ENCODE peak calls at places on chromosomes 6 and 20, in nine cellular contexts. One of them, this sample, is unnamed.
A peak's percentile ranks its signal among the peaks of the same experiment; 100 is the strongest.

GRCh38 chr6:20126102-20126752 is 86.0 kb downstream of the MBOAT1 start:
- DNase-seq in AG04449: no peak
- DNase-seq in SK-MEL-5: no peak
- DNase-seq in stromal cell of bone marrow: no peak
- DNase-seq in activated T-helper 1 cell treated with anti-CD3 and anti-CD28 coated beads, Interleukin-12 subunit alpha, Interleukin-12 subunit beta, Interleukin-2, Interleukin-4 antibody, amounts not matched to agents 30 ng/mL and 10 ng/mL and 1 ng/mL, durations not matched to agents 14 hours and 24 hours and 36 hours: no peak
- DNase-seq in anterior cingulate cortex: no peak
- DNase-seq in WERI-Rb-1: no peak
- DNase-seq in activated CD4-positive, CD25-positive, alpha-beta regulatory T cell: no peak
- DNase-seq in neural crest cell: no peak
- DNase-seq in this sample: no peak

GRCh38 chr6:118893095-118893881 is 664 bp upstream of the ASF1A start:
- DNase-seq in neural crest cell: no peak
- DNase-seq in activated CD4-positive, CD25-positive, alpha-beta regulatory T cell: peak; percentile 32
- DNase-seq in activated T-helper 1 cell treated with anti-CD3 and anti-CD28 coated beads, Interleukin-12 subunit alpha, Interleukin-12 subunit beta, Interleukin-2, Interleukin-4 antibody, amounts not matched to agents 30 ng/mL and 10 ng/mL and 1 ng/mL, durations not matched to agents 14 hours and 24 hours and 36 hours: no peak
- DNase-seq in WERI-Rb-1: no peak
- DNase-seq in anterior cingulate cortex: no peak
- DNase-seq in stromal cell of bone marrow: peak; percentile 48
- DNase-seq in SK-MEL-5: peak; percentile 51
- DNase-seq in AG04449: no peak
- DNase-seq in this sample: peak; percentile 46

GRCh38 chr6:131854803-131855202 is 47.0 kb downstream of the ENPP1 start:
- DNase-seq in stromal cell of bone marrow: no peak
- DNase-seq in anterior cingulate cortex: no peak
- DNase-seq in activated T-helper 1 cell treated with anti-CD3 and anti-CD28 coated beads, Interleukin-12 subunit alpha, Interleukin-12 subunit beta, Interleukin-2, Interleukin-4 antibody, amounts not matched to agents 30 ng/mL and 10 ng/mL and 1 ng/mL, durations not matched to agents 14 hours and 24 hours and 36 hours: no peak
- DNase-seq in activated CD4-positive, CD25-positive, alpha-beta regulatory T cell: no peak
- DNase-seq in AG04449: no peak
- DNase-seq in WERI-Rb-1: no peak
- DNase-seq in neural crest cell: no peak
- DNase-seq in SK-MEL-5: no peak
- DNase-seq in this sample: no peak

GRCh38 chr20:33791021-33791420 is 20.1 kb upstream of the CHMP4B start:
- DNase-seq in anterior cingulate cortex: no peak
- DNase-seq in SK-MEL-5: no peak
- DNase-seq in stromal cell of bone marrow: no peak
- DNase-seq in AG04449: no peak
- DNase-seq in neural crest cell: no peak
- DNase-seq in activated CD4-positive, CD25-positive, alpha-beta regulatory T cell: no peak
- DNase-seq in WERI-Rb-1: no peak
- DNase-seq in activated T-helper 1 cell treated with anti-CD3 and anti-CD28 coated beads, Interleukin-12 subunit alpha, Interleukin-12 subunit beta, Interleukin-2, Interleukin-4 antibody, amounts not matched to agents 30 ng/mL and 10 ng/mL and 1 ng/mL, durations not matched to agents 14 hours and 24 hours and 36 hours: no peak
- DNase-seq in this sample: no peak

GRCh38 chr6:158856261-158856660 is 37.1 kb upstream of the EZR start:
- DNase-seq in SK-MEL-5: no peak
- DNase-seq in anterior cingulate cortex: no peak
- DNase-seq in AG04449: no peak
- DNase-seq in WERI-Rb-1: no peak
- DNase-seq in activated T-helper 1 cell treated with anti-CD3 and anti-CD28 coated beads, Interleukin-12 subunit alpha, Interleukin-12 subunit beta, Interleukin-2, Interleukin-4 antibody, amounts not matched to agents 30 ng/mL and 10 ng/mL and 1 ng/mL, durations not matched to agents 14 hours and 24 hours and 36 hours: no peak
- DNase-seq in activated CD4-positive, CD25-positive, alpha-beta regulatory T cell: no peak
- DNase-seq in stromal cell of bone marrow: no peak
- DNase-seq in neural crest cell: no peak
- DNase-seq in this sample: no peak

GRCh38 chr6:2865270-2866182 is 23.9 kb upstream of the SERPINB1 start:
- DNase-seq in anterior cingulate cortex: no peak
- DNase-seq in WERI-Rb-1: no peak
- DNase-seq in neural crest cell: no peak
- DNase-seq in activated T-helper 1 cell treated with anti-CD3 and anti-CD28 coated beads, Interleukin-12 subunit alpha, Interleukin-12 subunit beta, Interleukin-2, Interleukin-4 antibody, amounts not matched to agents 30 ng/mL and 10 ng/mL and 1 ng/mL, durations not matched to agents 14 hours and 24 hours and 36 hours: no peak
- DNase-seq in SK-MEL-5: no peak
- DNase-seq in stromal cell of bone marrow: peak; percentile 37
- DNase-seq in AG04449: no peak
- DNase-seq in activated CD4-positive, CD25-positive, alpha-beta regulatory T cell: no peak
- DNase-seq in this sample: no peak

GRCh38 chr20:31560900-31561598 is 44.0 kb upstream of the ID1 start:
- DNase-seq in activated T-helper 1 cell treated with anti-CD3 and anti-CD28 coated beads, Interleukin-12 subunit alpha, Interleukin-12 subunit beta, Interleukin-2, Interleukin-4 antibody, amounts not matched to agents 30 ng/mL and 10 ng/mL and 1 ng/mL, durations not matched to agents 14 hours and 24 hours and 36 hours: no peak
- DNase-seq in WERI-Rb-1: no peak
- DNase-seq in neural crest cell: no peak
- DNase-seq in stromal cell of bone marrow: peak; percentile 94
- DNase-seq in SK-MEL-5: peak; percentile 68
- DNase-seq in AG04449: peak; percentile 93
- DNase-seq in activated CD4-positive, CD25-positive, alpha-beta regulatory T cell: no peak
- DNase-seq in anterior cingulate cortex: no peak
- DNase-seq in this sample: no peak

GRCh38 chr20:25053207-25054132 is 4.5 kb downstream of the ACSS1 start:
- DNase-seq in SK-MEL-5: no peak
- DNase-seq in AG04449: no peak
- DNase-seq in WERI-Rb-1: no peak
- DNase-seq in stromal cell of bone marrow: peak; percentile 35
- DNase-seq in neural crest cell: no peak
- DNase-seq in activated CD4-positive, CD25-positive, alpha-beta regulatory T cell: no peak
- DNase-seq in activated T-helper 1 cell treated with anti-CD3 and anti-CD28 coated beads, Interleukin-12 subunit alpha, Interleukin-12 subunit beta, Interleukin-2, Interleukin-4 antibody, amounts not matched to agents 30 ng/mL and 10 ng/mL and 1 ng/mL, durations not matched to agents 14 hours and 24 hours and 36 hours: no peak
- DNase-seq in anterior cingulate cortex: no peak
- DNase-seq in this sample: peak; percentile 34

GRCh38 chr20:61753196-61753942 is 312.3 kb downstream of the TAF4 start:
- DNase-seq in activated CD4-positive, CD25-positive, alpha-beta regulatory T cell: no peak
- DNase-seq in anterior cingulate cortex: no peak
- DNase-seq in WERI-Rb-1: no peak
- DNase-seq in activated T-helper 1 cell treated with anti-CD3 and anti-CD28 coated beads, Interleukin-12 subunit alpha, Interleukin-12 subunit beta, Interleukin-2, Interleukin-4 antibody, amounts not matched to agents 30 ng/mL and 10 ng/mL and 1 ng/mL, durations not matched to agents 14 hours and 24 hours and 36 hours: no peak
- DNase-seq in AG04449: peak; percentile 34
- DNase-seq in SK-MEL-5: peak; percentile 74
- DNase-seq in neural crest cell: no peak
- DNase-seq in stromal cell of bone marrow: peak; percentile 20
- DNase-seq in this sample: no peak

GRCh38 chr20:47201074-47201730 is 155.3 kb downstream of the ZMYND8 start:
- DNase-seq in SK-MEL-5: no peak
- DNase-seq in activated CD4-positive, CD25-positive, alpha-beta regulatory T cell: no peak
- DNase-seq in AG04449: no peak
- DNase-seq in stromal cell of bone marrow: no peak
- DNase-seq in WERI-Rb-1: no peak
- DNase-seq in anterior cingulate cortex: no peak
- DNase-seq in activated T-helper 1 cell treated with anti-CD3 and anti-CD28 coated beads, Interleukin-12 subunit alpha, Interleukin-12 subunit beta, Interleukin-2, Interleukin-4 antibody, amounts not matched to agents 30 ng/mL and 10 ng/mL and 1 ng/mL, durations not matched to agents 14 hours and 24 hours and 36 hours: no peak
- DNase-seq in neural crest cell: no peak
- DNase-seq in this sample: no peak